ENCODE peak calls at places on chromosomes 2 and 18, in ten cellular contexts. X is neuronal stem cell; S is GM03348; I is progenitor cell of endocrine pancreas; Z is SIG-M5; P is AG09319; Y is DMS 273 treated with DMSO at 0.1 percent for 48 hours; J is AG09309; W is neural crest cell; U is activated naive CD4-positive, alpha-beta T cell. R is an unnamed sample.

GRCh38 chr2:217392930-217393584 is 533.2 kb upstream of the TNP1 start:
- DNase-seq in X (no peak), S (no peak), I (no peak), Z (no peak), P (no peak), Y (no peak), J (no peak), W (no peak), U (no peak), R (no peak)

GRCh38 chr2:241894056-241894641 is 24.6 kb downstream of the RTP5 start:
- DNase-seq in X (no peak), S (no peak), I (no peak), Z (no peak), P (no peak), Y (no peak), J (no peak), W (no peak), U (no peak), R (no peak)

GRCh38 chr2:46915281-46915810 is at the start of gene MCFD2:
- DNase-seq in X (no peak), S (peak), I (no peak), Z (no peak), P (no peak), Y (no peak), J (no peak), W (no peak), U (no peak), R (peak)

GRCh38 chr2:136828162-136828561 is 62.8 kb downstream of the THSD7B start:
- DNase-seq in X (no peak), S (no peak), I (no peak), Z (no peak), P (no peak), Y (no peak), J (no peak), W (no peak), U (no peak), R (no peak)

GRCh38 chr2:207085110-207085509 is 80.6 kb downstream of the KLF7 start:
- DNase-seq in X (no peak), S (no peak), I (no peak), Z (no peak), P (no peak), Y (no peak), J (no peak), W (no peak), U (no peak), R (no peak)

GRCh38 chr2:59502981-59503380 is 1050.5 kb downstream of the BCL11A start:
- DNase-seq in X (no peak), S (no peak), I (no peak), Z (no peak), P (no peak), Y (no peak), J (no peak), W (no peak), U (no peak), R (no peak)

GRCh38 chr2:157355618-157356017 is 30.0 kb upstream of the ERMN start:
- DNase-seq in X (no peak), S (peak), I (no peak), Z (no peak), P (no peak), Y (no peak), J (no peak), W (no peak), U (no peak), R (no peak)

GRCh38 chr2:112723995-112724394 is 3.2 kb downstream of the NT5DC4 start:
- DNase-seq in X (no peak), S (no peak), I (no peak), Z (no peak), P (no peak), Y (no peak), J (no peak), W (no peak), U (no peak), R (no peak)

GRCh38 chr2:121502781-121503180 is 27.9 kb upstream of the RNU4ATAC start:
- DNase-seq in X (no peak), S (no peak), I (no peak), Z (no peak), P (no peak), Y (no peak), J (no peak), W (no peak), U (no peak), R (no peak)

GRCh38 chr2:60899230-60899891 is 18.0 kb downstream of the REL start:
- DNase-seq in X (no peak), S (no peak), I (no peak), Z (no peak), P (no peak), Y (no peak), J (no peak), W (no peak), U (no peak), R (no peak)

GRCh38 chr2:149692837-149693518 is 105.4 kb upstream of the MMADHC start:
- DNase-seq in X (no peak), S (peak), I (no peak), Z (no peak), P (no peak), Y (no peak), J (no peak), W (no peak), U (no peak), R (no peak)

GRCh38 chr2:107621186-107621835 is 205.4 kb upstream of the RGPD4 start:
- DNase-seq in X (no peak), S (no peak), I (no peak), Z (no peak), P (no peak), Y (no peak), J (no peak), W (no peak), U (no peak), R (peak)

GRCh38 chr2:47867205-47867604 is 39.1 kb downstream of the FBXO11 start:
- DNase-seq in X (no peak), S (peak), I (no peak), Z (no peak), P (peak), Y (no peak), J (peak), W (no peak), U (no peak), R (no peak)

GRCh38 chr18:44826418-44827259 is 146.0 kb downstream of the SETBP1 start:
- DNase-seq in X (peak), S (peak), I (no peak), Z (no peak), P (peak), Y (peak), J (peak), W (no peak), U (no peak), R (peak)

GRCh38 chr18:2848145-2848878 is 1.5 kb downstream of the EMILIN2 start:
- DNase-seq in X (peak), S (no peak), I (no peak), Z (no peak), P (no peak), Y (no peak), J (no peak), W (no peak), U (no peak), R (no peak)

GRCh38 chr2:168149431-168149830 is 98.0 kb downstream of the STK39 start:
- DNase-seq in X (no peak), S (no peak), I (no peak), Z (no peak), P (no peak), Y (no peak), J (no peak), W (no peak), U (no peak), R (no peak)

GRCh38 chr18:11981633-11982366 is 493 bp downstream of the IMPA2 start:
- DNase-seq in X (peak), S (peak), I (peak), Z (no peak), P (no peak), Y (no peak), J (no peak), W (peak), U (no peak), R (peak)

GRCh38 chr2:112244854-112245253 is 10.0 kb downstream of the ZC3H8 start:
- DNase-seq in X (no peak), S (no peak), I (no peak), Z (no peak), P (no peak), Y (no peak), J (no peak), W (no peak), U (no peak), R (no peak)

GRCh38 chr2:98508690-98509054 is 64.0 kb downstream of the INPP4A start:
- DNase-seq in X (no peak), S (no peak), I (no peak), Z (peak), P (no peak), Y (no peak), J (no peak), W (no peak), U (peak), R (peak)